ENCODE peak calls at places on chromosomes 1 and 21, in six cellular contexts. W, F, J, V, S and G are unnamed samples.

GRCh38 chr1:53740621-53741105 is 1.7 kb upstream of the GLIS1 start:
- DNase-seq in W (no peak), J (no peak), S (no peak), F (no peak), V (no peak), G (no peak)

GRCh38 chr21:34802180-34802899 is 133.5 kb downstream of the CLIC6 start:
- DNase-seq in J (no peak), W (no peak), S (no peak), F (no peak), V (no peak), G (no peak)

GRCh38 chr21:27505516-27505915 is 538.6 kb upstream of the ADAMTS5 start:
- DNase-seq in F (no peak), J (no peak), W (no peak), S (no peak), V (no peak), G (no peak)

GRCh38 chr1:12556368-12556930 is 61.6 kb downstream of the DHRS3 start:
- DNase-seq in V (no peak), W (peak; percentile 91), F (peak; percentile 73), J (peak; percentile 56), S (peak; percentile 66), G (peak; percentile 95)

GRCh38 chr1:186617860-186618780 is 62.1 kb downstream of the PTGS2 start:
- DNase-seq in V (peak; percentile 30), S (no peak), F (peak; percentile 67), J (no peak), W (peak; percentile 70), G (no peak)

GRCh38 chr1:53524428-53525400 is 65.5 kb downstream of the DMRTB1 start:
- DNase-seq in S (peak; percentile 68), W (peak; percentile 76), J (no peak), V (peak; percentile 48), F (no peak), G (no peak)

GRCh38 chr21:42160111-42160949 is 58.6 kb upstream of the ABCG1 start:
- DNase-seq in V (no peak), S (no peak), F (no peak), W (peak; percentile 48), J (no peak), G (no peak)

GRCh38 chr1:71232786-71233185 is 152.0 kb upstream of the ZRANB2 start:
- DNase-seq in J (no peak), F (no peak), V (no peak), S (no peak), W (no peak), G (no peak)

GRCh38 chr1:26537951-26538352 is 8.4 kb downstream of the RPS6KA1 start:
- DNase-seq in S (no peak), W (no peak), F (peak; percentile 50), J (no peak), V (no peak), G (no peak)

GRCh38 chr1:212712451-212713303 is 13.0 kb upstream of the BATF3 start:
- DNase-seq in J (no peak), V (no peak), W (no peak), F (no peak), S (no peak), G (peak; percentile 21)

GRCh38 chr1:244862354-244862698 is 2.0 kb downstream of the HNRNPU start:
- DNase-seq in W (no peak), V (no peak), F (peak; percentile 38), J (no peak), S (no peak), G (no peak)

GRCh38 chr1:64624446-64624766 is 120.5 kb upstream of the RAVER2 start:
- DNase-seq in V (no peak), J (peak; percentile 18), S (peak; percentile 10), W (no peak), F (no peak), G (no peak)

GRCh38 chr1:241627453-241628329 is 12.5 kb downstream of the CHML start:
- DNase-seq in J (no peak), F (peak; percentile 79), S (no peak), V (no peak), W (no peak), G (no peak)

GRCh38 chr1:111959436-111959835 is 30.0 kb downstream of the KCND3 start:
- DNase-seq in S (no peak), F (peak; percentile 1), J (no peak), W (no peak), V (no peak), G (no peak)

GRCh38 chr1:89298461-89298860 is 25.8 kb upstream of the GBP5 start:
- DNase-seq in S (no peak), W (no peak), V (no peak), J (no peak), F (no peak), G (no peak)

GRCh38 chr1:110201157-110201825 is 8.8 kb upstream of the KCNC4 start:
- DNase-seq in F (no peak), V (no peak), W (no peak), J (no peak), S (no peak), G (no peak)

GRCh38 chr1:16625497-16626408 is 12.4 kb upstream of the NBPF1 start:
- DNase-seq in S (no peak), J (no peak), W (peak; percentile 78), V (peak; percentile 45), F (no peak), G (no peak)

GRCh38 chr1:28898267-28898955 is 16.0 kb upstream of the EPB41 start:
- DNase-seq in J (no peak), S (peak; percentile 65), F (no peak), V (no peak), W (no peak), G (no peak)

GRCh38 chr1:166827426-166827825 is 11.8 kb upstream of the POGK start:
- DNase-seq in V (no peak), S (no peak), W (no peak), F (no peak), J (no peak), G (no peak)
- TF ChIP-seq EP300 in V (no peak), S (no peak), W (no peak), F (no peak), J (no peak), G (no peak)

GRCh38 chr1:177794316-177794991 is 175.4 kb downstream of the SEC16B start:
- DNase-seq in V (no peak), J (no peak), F (no peak), S (no peak), W (no peak), G (no peak)
- TF ChIP-seq EP300 in V (no peak), J (no peak), F (no peak), S (no peak), W (no peak), G (no peak)

GRCh38 chr21:14488805-14489204 is 57.3 kb downstream of the SAMSN1 start:
- DNase-seq in W (no peak), V (no peak), F (no peak), S (no peak), J (no peak), G (no peak)

GRCh38 chr21:14487490-14488432 is 58.4 kb downstream of the SAMSN1 start:
- DNase-seq in J (no peak), V (no peak), F (no peak), W (no peak), S (no peak), G (no peak)

GRCh38 chr21:14492890-14493289 is 53.2 kb downstream of the SAMSN1 start:
- DNase-seq in S (no peak), W (no peak), J (no peak), F (no peak), V (no peak), G (no peak)

GRCh38 chr21:14493731-14494130 is 52.4 kb downstream of the SAMSN1 start:
- DNase-seq in F (no peak), S (no peak), J (no peak), V (no peak), W (no peak), G (no peak)

DNA sequence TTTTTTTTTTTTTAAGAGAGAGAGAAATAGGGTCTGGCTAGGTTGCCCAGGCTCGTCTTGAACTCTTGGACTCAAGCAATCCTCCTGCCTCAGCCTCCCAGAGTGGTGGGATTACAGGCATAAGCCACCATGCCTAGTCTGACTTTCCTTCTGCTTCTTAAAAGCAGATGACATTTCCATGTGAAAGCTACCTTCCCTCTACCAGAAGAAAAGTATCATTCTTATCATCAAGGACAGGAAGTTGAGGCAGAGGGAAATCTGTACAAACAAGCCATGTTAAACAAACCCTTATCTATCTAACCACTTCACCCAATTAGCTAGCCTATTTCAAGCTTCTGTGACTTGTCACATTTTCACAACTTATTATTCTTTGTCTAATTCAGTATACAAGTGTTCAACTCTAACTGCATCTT is 54.8 kb downstream of the SAMSN1 start:
- DNase-seq in V (no peak), J (no peak), F (no peak), W (no peak), S (no peak), G (no peak)
- TF ChIP-seq EP300 in V (no peak), J (no peak), F (no peak), W (no peak), S (no peak), G (no peak)

GRCh38 chr1:108691886-108692723 is at the start of gene PRPF38B:
- DNase-seq in F (peak; percentile 89), V (peak; percentile 96), S (peak; percentile 90), J (peak; percentile 91), W (peak; percentile 97), G (peak; percentile 99)
- TF ChIP-seq EP300 in F (no peak), V (no peak), S (no peak), J (no peak), W (no peak), G (no peak)

GRCh38 chr1:59007820-59008598 is 224.2 kb upstream of the JUN start:
- DNase-seq in J (no peak), F (no peak), W (no peak), V (no peak), S (peak; percentile 58), G (no peak)
- TF ChIP-seq EP300 in J (no peak), F (no peak), W (no peak), V (no peak), S (no peak), G (no peak)

GRCh38 chr1:87155180-87155579 is 173.5 kb upstream of the LMO4 start:
- DNase-seq in J (no peak), V (no peak), F (no peak), W (no peak), S (no peak), G (no peak)
- TF ChIP-seq EP300 in J (no peak), V (no peak), F (no peak), W (no peak), S (no peak), G (no peak)

GRCh38 chr1:42463906-42464305 is 820 bp downstream of the CCDC30 start:
- DNase-seq in F (no peak), W (no peak), V (no peak), S (no peak), J (no peak), G (no peak)

GRCh38 chr1:42469727-42470126 is 6.6 kb downstream of the CCDC30 start:
- DNase-seq in J (no peak), V (no peak), W (no peak), S (no peak), F (no peak), G (no peak)

GRCh38 chr1:42462828-42463763 is at the start of gene CCDC30:
- DNase-seq in V (peak; percentile 97), W (peak; percentile 98), J (peak; percentile 94), S (peak; percentile 94), F (peak; percentile 97), G (peak; percentile 99)

DNA sequence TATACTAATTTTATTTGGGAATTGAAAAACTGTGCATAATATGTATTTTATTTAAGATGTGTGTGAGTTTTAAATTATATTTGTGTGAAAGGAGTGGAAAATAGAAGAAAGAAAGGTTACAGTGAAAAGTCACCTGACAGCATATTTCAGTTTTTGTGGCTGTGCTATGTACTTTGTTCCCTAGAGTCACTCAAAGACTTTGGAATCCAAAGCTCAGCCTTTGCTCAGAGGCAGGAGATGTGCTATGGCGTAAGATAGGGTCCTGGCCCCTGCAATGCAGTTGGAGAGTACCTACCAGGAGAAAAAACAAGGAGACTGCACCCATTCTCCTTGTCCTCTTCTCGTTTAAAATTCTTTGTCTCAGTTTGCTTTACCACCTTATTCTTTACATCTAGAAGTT is 2.9 kb downstream of the CCDC30 start:
- DNase-seq in S (no peak), V (no peak), W (no peak), J (no peak), F (no peak), G (no peak)
- TF ChIP-seq EP300 in S (no peak), V (no peak), W (no peak), J (no peak), F (no peak), G (no peak)